ENCODE peak calls at places on chromosomes 1 and 21, in four cellular contexts. B is IMR-90, I is HepG2, Q is K562. M is an unnamed sample.

GRCh38 chr1:199821029-199821779 is 206.3 kb upstream of the NR5A2 start:
- DNase-seq in B (no peak), I (no peak), Q (no peak), M (no peak)

GRCh38 chr1:246067432-246068021 is 439.6 kb downstream of the SMYD3 start:
- DNase-seq in B (peak; percentile 54), I (no peak), Q (no peak), M (no peak)

GRCh38 chr1:75725256-75725655 is 747 bp downstream of the ACADM start:
- DNase-seq in B (peak; percentile 2), I (no peak), Q (peak; percentile 10), M (no peak)

GRCh38 chr1:93738075-93738622 is 56.5 kb upstream of the BCAR3 start:
- DNase-seq in B (peak; percentile 90), I (no peak), Q (no peak), M (peak; percentile 63)

GRCh38 chr1:53738205-53739108 is 507 bp downstream of the GLIS1 start:
- DNase-seq in B (no peak), I (no peak), Q (no peak), M (no peak)

GRCh38 chr1:83931658-83932253 is 67.2 kb downstream of the TTLL7 start:
- DNase-seq in B (peak; percentile 60), I (peak; percentile 35), Q (peak; percentile 71), M (peak; percentile 31)

GRCh38 chr1:229085291-229085690 is 185.6 kb upstream of the RAB4A start:
- DNase-seq in B (no peak), I (no peak), Q (no peak), M (no peak)

GRCh38 chr1:184019506-184019905 is 18.0 kb downstream of the COLGALT2 start:
- DNase-seq in B (no peak), I (no peak), Q (no peak), M (no peak)

GRCh38 chr1:235266325-235266724 is 61.7 kb downstream of the ARID4B start:
- DNase-seq in B (no peak), I (no peak), Q (no peak), M (no peak)

GRCh38 chr1:63674238-63674864 is 81.1 kb downstream of the PGM1 start:
- DNase-seq in B (peak; percentile 93), I (peak; percentile 94), Q (peak; percentile 59), M (peak; percentile 84)

GRCh38 chr21:31733521-31734149 is 1.7 kb upstream of the SCAF4 start:
- DNase-seq in B (peak; percentile 7), I (no peak), Q (peak; percentile 76), M (no peak)

GRCh38 chr1:62224182-62224581 is 29.5 kb downstream of the L1TD1 start:
- DNase-seq in B (no peak), I (no peak), Q (no peak), M (no peak)

GRCh38 chr21:31283025-31283424 is 61.0 kb downstream of the TIAM1 start:
- DNase-seq in B (no peak), I (no peak), Q (no peak), M (no peak)

GRCh38 chr1:91769698-91770232 is 116.2 kb downstream of the TGFBR3 start:
- DNase-seq in B (no peak), I (no peak), Q (no peak), M (no peak)

GRCh38 chr1:22598736-22599135 is 35.4 kb downstream of the EPHA8 start:
- DNase-seq in B (no peak), I (no peak), Q (no peak), M (no peak)

GRCh38 chr1:209875510-209875909 is 47.7 kb downstream of the UTP25 start:
- DNase-seq in B (peak; percentile 67), I (peak; percentile 36), Q (peak; percentile 25), M (peak; percentile 33)

GRCh38 chr1:28249013-28249870 is 10.1 kb upstream of the SESN2 start:
- DNase-seq in B (peak; percentile 70), I (no peak), Q (peak; percentile 57), M (peak; percentile 83)

GRCh38 chr1:159859757-159860156 is 2.7 kb downstream of the VSIG8 start:
- DNase-seq in B (no peak), I (no peak), Q (no peak), M (no peak)

GRCh38 chr1:43711049-43711448 is 3.7 kb downstream of the ST3GAL3 start:
- DNase-seq in B (peak; percentile 96), I (no peak), Q (no peak), M (no peak)

GRCh38 chr1:29811247-29811646 is 574.9 kb downstream of the PTPRU start:
- DNase-seq in B (no peak), I (no peak), Q (peak; percentile 11), M (no peak)

GRCh38 chr21:42468511-42469131 is 27.4 kb downstream of the RSPH1 start:
- DNase-seq in B (no peak), I (no peak), Q (no peak), M (no peak)

GRCh38 chr1:90973897-90974798 is 47.7 kb downstream of the ZNF644 start:
- DNase-seq in B (peak; percentile 61), I (no peak), Q (peak; percentile 29), M (no peak)

GRCh38 chr1:177593105-177593504 is 376.8 kb downstream of the SEC16B start:
- DNase-seq in B (no peak), I (no peak), Q (no peak), M (no peak)

GRCh38 chr1:150192012-150192411 is 42.3 kb downstream of the PLEKHO1 start:
- DNase-seq in B (peak; percentile 81), I (no peak), Q (no peak), M (no peak)

GRCh38 chr1:97119260-97119659 is 397.7 kb downstream of the PTBP2 start:
- DNase-seq in B (no peak), I (no peak), Q (no peak), M (no peak)

GRCh38 chr21:35528109-35529042 is 479.3 kb upstream of the RUNX1 start:
- DNase-seq in B (peak; percentile 20), I (no peak), Q (peak; percentile 24), M (no peak)

GRCh38 chr1:19643113-19643512 is 998 bp upstream of the NBL1 start:
- DNase-seq in B (no peak), I (peak; percentile 41), Q (no peak), M (peak; percentile 85)

GRCh38 chr1:25774206-25774804 is 25.7 kb upstream of the SELENON start:
- DNase-seq in B (no peak), I (no peak), Q (no peak), M (no peak)

GRCh38 chr1:25772164-25772563 is 27.8 kb upstream of the SELENON start:
- DNase-seq in B (no peak), I (no peak), Q (no peak), M (no peak)

GRCh38 chr1:25773441-25774125 is 26.4 kb upstream of the SELENON start:
- DNase-seq in B (peak; percentile 12), I (peak; percentile 70), Q (no peak), M (peak; percentile 59)

GRCh38 chr1:25771246-25772114 is 28.5 kb upstream of the SELENON start:
- DNase-seq in B (peak; percentile 5), I (peak; percentile 74), Q (no peak), M (no peak)

GRCh38 chr1:25772692-25773245 is 27.2 kb upstream of the SELENON start:
- DNase-seq in B (no peak), I (no peak), Q (no peak), M (no peak)
- TF ChIP-seq MAZ in B (no peak), I (no peak), Q (no peak), M (no peak)

DNA sequence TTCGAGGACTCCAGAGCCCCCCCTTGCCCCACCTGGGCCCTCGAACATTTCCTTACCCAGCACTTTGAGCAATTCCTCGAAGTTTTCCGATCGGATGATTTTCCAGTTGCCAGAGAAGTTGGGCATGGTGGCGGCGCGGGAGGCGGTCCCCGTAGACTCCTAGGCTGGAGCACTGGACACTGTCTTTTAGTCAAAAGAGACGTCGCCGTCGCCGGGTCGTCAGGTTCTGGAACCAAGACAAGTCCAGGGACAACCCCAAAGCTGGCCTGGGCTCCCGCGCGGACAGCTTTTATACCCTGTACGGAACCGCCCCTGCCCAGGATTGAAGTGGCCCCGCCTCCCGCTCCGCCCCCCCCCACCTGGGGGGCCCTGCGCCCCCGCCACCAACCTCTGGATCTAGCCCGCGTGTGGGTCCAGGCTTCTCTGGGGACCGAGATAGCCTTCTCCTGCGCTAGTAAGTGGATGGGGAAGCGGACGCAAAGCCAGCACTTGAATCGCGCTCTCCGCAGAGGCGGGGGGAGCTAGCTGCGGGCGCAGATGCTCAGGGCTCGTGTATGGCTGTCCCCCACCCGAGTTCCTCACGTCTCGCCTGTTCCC is at the start of gene CRABP2:
- DNase-seq in B (no peak), I (no peak), Q (peak; percentile 56), M (no peak)
- H3K4me3 ChIP-seq in B (peak within 1 kb of the TSS; percentile 15), I (peak within 1 kb of the TSS; percentile 41), Q (peak within 1 kb of the TSS; percentile 47), M (peak within 1 kb of the TSS; percentile 45)

GRCh38 chr1:226394461-226394860 is 13.4 kb downstream of the PARP1 start:
- DNase-seq in B (no peak), I (no peak), Q (no peak), M (no peak)

GRCh38 chr1:226397955-226398636 is 9.8 kb downstream of the PARP1 start:
- DNase-seq in B (no peak), I (no peak), Q (no peak), M (no peak)

GRCh38 chr1:226400519-226401406 is 7.1 kb downstream of the PARP1 start:
- DNase-seq in B (no peak), I (no peak), Q (no peak), M (no peak)

GRCh38 chr1:226395753-226396152 is 12.1 kb downstream of the PARP1 start:
- DNase-seq in B (no peak), I (no peak), Q (no peak), M (no peak)

DNA sequence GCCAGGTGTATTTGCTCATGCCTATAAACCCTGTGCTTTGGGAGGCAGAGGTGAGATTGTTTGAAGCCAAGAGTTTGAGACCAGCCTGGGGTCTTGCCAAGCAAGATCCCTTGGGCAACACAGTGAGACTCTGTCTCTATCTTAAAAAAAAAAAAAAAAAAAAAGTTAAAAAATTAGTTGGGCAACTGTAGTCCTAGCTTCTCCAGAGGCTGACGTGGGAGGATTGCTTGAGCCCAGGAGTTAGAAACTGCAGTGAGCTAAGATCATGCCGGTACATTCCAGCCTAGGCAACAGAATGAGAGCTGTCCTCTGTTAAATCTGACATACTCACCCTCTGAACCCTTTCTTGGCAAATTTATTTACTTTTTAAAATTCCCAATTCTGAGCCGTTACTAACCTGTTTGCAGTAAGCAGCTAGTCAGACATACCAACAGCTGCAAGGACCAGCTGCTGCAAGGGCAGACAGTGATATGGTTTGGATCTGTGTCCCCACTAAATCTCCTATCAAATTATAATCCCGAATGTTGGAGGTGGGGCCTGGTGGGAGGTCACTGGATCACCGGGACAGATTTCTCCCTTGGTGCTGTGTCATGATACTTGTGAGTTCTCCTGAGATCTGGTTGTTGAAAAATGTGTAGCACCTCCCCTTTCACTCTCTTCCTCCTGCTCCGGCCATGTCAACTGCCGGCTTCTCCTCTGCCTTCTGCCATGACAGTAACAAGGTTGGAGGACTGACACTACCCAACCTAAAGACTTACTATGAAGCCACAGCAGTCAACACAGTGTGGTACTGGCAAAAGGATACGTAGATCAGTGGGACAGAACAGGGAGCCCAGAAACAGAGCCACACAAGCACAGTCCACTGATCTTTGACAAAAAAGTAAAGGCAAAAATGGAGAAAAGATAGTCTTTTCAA is 10.6 kb downstream of the PARP1 start:
- DNase-seq in B (no peak), I (no peak), Q (no peak), M (no peak)
- TF ChIP-seq MAZ in B (no peak), I (no peak), Q (no peak), M (no peak)

DNA sequence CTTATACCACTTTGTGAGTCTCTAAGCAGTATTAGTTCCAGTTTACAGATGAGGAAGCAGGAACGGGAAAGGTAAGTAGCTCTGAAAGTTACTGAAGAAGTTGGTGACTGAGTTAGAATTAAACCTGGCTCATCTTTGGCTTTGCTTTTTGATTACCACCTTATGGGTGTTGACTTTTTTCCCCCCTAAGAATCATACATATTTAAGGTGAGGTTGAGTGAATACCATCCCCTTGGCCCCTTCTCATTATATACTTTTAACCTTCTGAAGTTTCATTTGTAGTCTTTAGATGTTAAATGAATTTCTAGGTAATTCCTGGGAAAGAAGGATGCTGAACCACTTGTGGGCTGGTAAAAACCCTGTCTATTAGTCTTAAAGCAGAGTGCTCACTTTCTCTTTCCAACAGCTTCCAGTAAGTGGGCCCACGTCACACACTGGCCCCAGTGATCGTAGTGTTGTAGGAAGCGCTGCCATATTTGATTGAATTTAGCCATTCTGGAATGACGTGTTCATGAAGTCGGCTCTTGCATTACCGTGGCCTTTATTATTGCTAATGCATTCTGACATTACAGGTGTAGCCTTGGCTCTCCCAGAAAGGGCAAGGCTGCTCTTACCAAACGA is 46.9 kb downstream of the PEX14 start:
- DNase-seq in B (no peak), I (no peak), Q (no peak), M (no peak)
- H3K4me3 ChIP-seq in B (no peak overlapping the region), I (no peak overlapping the region), Q (no peak overlapping the region), M (no peak overlapping the region)